ENCODE peak calls at places on chromosome 21, in nine cellular contexts. J, H, R, V, Y, K, I, Z and O are unnamed samples.

GRCh38 chr21:35909456-35910178 is 150.7 kb downstream of the SETD4 start:
- DNase-seq in J (no peak), H (no peak), R (no peak), V (no peak), Y (no peak), K (no peak), I (no peak), Z (no peak), O (no peak)

GRCh38 chr21:32599146-32599925 is 12.8 kb downstream of the CFAP298 start:
- DNase-seq in J (no peak), H (no peak), R (no peak), V (no peak), Y (no peak), K (no peak), I (no peak), Z (no peak), O (no peak)

GRCh38 chr21:15062566-15062965 is 2.2 kb downstream of the NRIP1 start:
- DNase-seq in J (no peak), H (no peak), R (no peak), V (no peak), Y (no peak), K (no peak), I (no peak), Z (no peak), O (no peak)

GRCh38 chr21:43991447-43991991 is 20.6 kb upstream of the TRAPPC10 start:
- DNase-seq in J (no peak), H (no peak), R (no peak), V (no peak), Y (no peak), K (no peak), I (no peak), Z (no peak), O (no peak)

GRCh38 chr21:21481238-21481637 is 483.0 kb downstream of the NCAM2 start:
- DNase-seq in J (no peak), H (no peak), R (no peak), V (no peak), Y (no peak), K (no peak), I (no peak), Z (no peak), O (no peak)

GRCh38 chr21:21682172-21682571 is 684.0 kb downstream of the NCAM2 start:
- DNase-seq in J (no peak), H (no peak), R (no peak), V (no peak), Y (no peak), K (no peak), I (no peak), Z (no peak), O (no peak)

GRCh38 chr21:46122241-46122671 is 24.3 kb downstream of the COL6A2 start:
- DNase-seq in J (no peak), H (no peak), R (no peak), V (no peak), Y (no peak), K (peak; percentile 16), I (no peak), Z (peak; percentile 15), O (no peak)

GRCh38 chr21:41640756-41641509 is 125.9 kb downstream of the RIPK4 start:
- DNase-seq in J (no peak), H (no peak), R (no peak), V (no peak), Y (no peak), K (no peak), I (no peak), Z (no peak), O (peak; percentile 80)

GRCh38 chr21:42526379-42526727 is 12.7 kb downstream of the SLC37A1 start:
- DNase-seq in J (no peak), H (no peak), R (no peak), V (no peak), Y (no peak), K (no peak), I (no peak), Z (no peak), O (no peak)